ENCODE peak calls at places on chromosome 4, in eight cellular contexts. A is AG10803, S is fibroblast of the aortic adventitia, E is HepG2, C is nephron progenitor cell, P is right lobe of liver, N is fibroblast of lung, U is AG04450. T is an unnamed sample.

GRCh38 chr4:113497154-113497553 is 264.4 kb downstream of the CAMK2D start:
- DNase-seq in N (peak; percentile 47), C (no peak), U (no peak), S (peak; percentile 72), A (no peak), P (no peak), E (no peak), T (no peak)

GRCh38 chr4:20577702-20578101 is 122.6 kb upstream of the PACRGL start:
- DNase-seq in A (no peak), C (no peak), N (no peak), E (no peak), U (no peak), S (no peak), P (no peak), T (no peak)

GRCh38 chr4:14269824-14270223 is 642.3 kb upstream of the BOD1L1 start:
- DNase-seq in A (no peak), U (no peak), E (no peak), S (no peak), P (no peak), C (no peak), N (no peak), T (no peak)

GRCh38 chr4:95798727-95799126 is 41.2 kb upstream of the PDHA2 start:
- DNase-seq in A (no peak), U (no peak), E (no peak), S (no peak), N (no peak), C (no peak), P (no peak), T (no peak)

GRCh38 chr4:130359537-130359936 is 1263.6 kb downstream of the C4orf33 start:
- DNase-seq in N (peak; percentile 9), A (peak; percentile 4), P (no peak), S (peak; percentile 69), E (peak; percentile 1), C (no peak), U (no peak), T (no peak)

GRCh38 chr4:80295841-80296240 is 29.4 kb downstream of the FGF5 start:
- DNase-seq in C (no peak), S (peak; percentile 40), E (no peak), P (no peak), A (no peak), N (peak; percentile 68), U (no peak), T (no peak)

GRCh38 chr4:93659629-93660028 is 168.9 kb upstream of the ATOH1 start:
- DNase-seq in E (no peak), A (no peak), U (no peak), S (no peak), C (no peak), P (no peak), N (no peak), T (no peak)

GRCh38 chr4:182177166-182177565 is 66.0 kb upstream of the TENM3 start:
- DNase-seq in S (no peak), E (no peak), C (no peak), U (no peak), P (no peak), N (no peak), A (peak; percentile 12), T (no peak)

GRCh38 chr4:7960790-7961655 is 21.4 kb upstream of the AFAP1 start:
- DNase-seq in P (no peak), C (no peak), A (peak; percentile 99), N (peak; percentile 100), U (peak; percentile 99), S (peak; percentile 100), E (no peak), T (no peak)

GRCh38 chr4:179536694-179537093 is 2094.5 kb upstream of the AGA start:
- DNase-seq in U (no peak), S (no peak), E (no peak), C (no peak), A (no peak), P (no peak), N (no peak), T (no peak)

GRCh38 chr4:86450861-86451260 is 91.0 kb upstream of the MAPK10 start:
- DNase-seq in E (no peak), U (no peak), C (no peak), N (no peak), S (no peak), P (no peak), A (no peak), T (no peak)

GRCh38 chr4:876780-877179 is 50.9 kb upstream of the CPLX1 start:
- DNase-seq in N (no peak), E (no peak), C (peak; percentile 41), A (no peak), S (no peak), P (no peak), U (no peak), T (peak; percentile 36)
- TF ChIP-seq CTCF in N (no peak), E (peak; percentile 43), C (peak; percentile 27), A (no peak), S (no peak), P (no peak), U (peak; percentile 21), T (peak; percentile 54)

GRCh38 chr4:155741546-155741945 is 17.3 kb upstream of the GUCY1B1 start:
- DNase-seq in N (no peak), A (no peak), P (no peak), U (no peak), C (no peak), E (no peak), S (no peak), T (no peak)

GRCh38 chr4:155748039-155748438 is 10.8 kb upstream of the GUCY1B1 start:
- DNase-seq in A (no peak), C (no peak), N (no peak), U (no peak), E (no peak), S (no peak), P (no peak), T (no peak)

GRCh38 chr4:155745984-155746383 is 12.8 kb upstream of the GUCY1B1 start:
- DNase-seq in E (no peak), N (peak; percentile 66), U (no peak), P (no peak), C (no peak), A (peak; percentile 58), S (peak; percentile 44), T (no peak)

GRCh38 chr4:155738548-155738947 is 20.3 kb upstream of the GUCY1B1 start:
- DNase-seq in N (peak; percentile 54), E (no peak), P (no peak), A (peak; percentile 83), S (peak; percentile 18), C (no peak), U (peak; percentile 68), T (no peak)

GRCh38 chr4:155742310-155743015 is 16.4 kb upstream of the GUCY1B1 start:
- DNase-seq in A (no peak), P (no peak), C (no peak), E (no peak), S (no peak), U (no peak), N (no peak), T (no peak)
- TF ChIP-seq CTCF in A (no peak), P (no peak), C (no peak), E (no peak), S (no peak), U (peak; percentile 43), N (no peak), T (peak; percentile 40)

DNA sequence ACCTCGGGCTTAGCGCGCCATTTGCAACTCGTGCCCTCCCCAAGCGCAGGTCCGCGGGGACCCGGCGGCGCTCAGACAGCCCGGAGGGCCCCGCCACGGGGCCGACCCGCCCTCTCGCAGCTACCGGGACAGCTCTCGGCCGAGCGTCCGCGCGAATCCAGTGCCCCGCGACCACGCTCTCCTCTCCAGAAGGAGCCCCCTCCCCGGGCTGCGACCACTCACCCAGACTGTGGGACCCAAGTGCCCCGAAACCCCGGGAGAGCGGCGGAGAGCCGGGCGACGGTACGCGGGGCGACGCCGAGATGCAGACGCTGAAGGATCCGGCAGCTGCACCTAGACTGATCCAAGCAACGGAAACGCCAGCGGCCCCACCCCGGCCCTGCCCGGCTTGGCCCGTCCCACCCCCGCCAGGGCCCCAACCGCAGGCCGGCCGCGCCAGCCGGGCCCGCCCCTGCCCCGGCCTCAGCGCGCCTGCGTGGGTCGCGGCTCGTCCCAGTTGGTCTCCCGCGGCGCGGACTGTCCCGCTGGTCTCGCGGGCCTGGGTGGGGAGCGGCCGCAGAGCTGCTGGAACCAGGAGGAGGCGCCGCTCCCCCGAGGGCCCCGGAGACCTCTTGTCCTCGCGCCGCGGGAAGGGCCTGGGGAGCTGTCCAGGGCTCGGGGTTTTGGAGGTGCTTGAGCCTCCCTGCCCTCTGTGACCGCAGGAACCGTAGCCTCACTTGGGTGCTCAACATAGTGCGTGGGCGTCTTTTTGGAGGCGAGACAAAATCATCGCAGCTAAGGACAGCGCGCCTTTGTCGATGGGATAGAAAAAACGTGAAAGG is at the start of gene ANXA5:
- DNase-seq in C (peak; percentile 88), S (peak; percentile 85), P (peak; percentile 93), A (peak; percentile 92), N (peak; percentile 87), U (peak; percentile 72), E (peak; percentile 63), T (peak; percentile 88)
- TF ChIP-seq CTCF in C (no peak), S (peak; percentile 37), P (peak; percentile 30), A (peak; percentile 23), N (peak; percentile 40), U (peak; percentile 53), E (peak; percentile 51), T (no peak)

GRCh38 chr4:3807311-3807710 is 41.1 kb downstream of the ADRA2C start:
- DNase-seq in E (no peak), P (no peak), S (no peak), U (no peak), C (no peak), A (no peak), N (no peak), T (no peak)
- TF ChIP-seq CTCF in E (no peak), P (no peak), S (no peak), U (no peak), C (no peak), A (no peak), N (no peak), T (no peak)

GRCh38 chr4:164383187-164384181 is 370.4 kb upstream of the SMIM31 start:
- DNase-seq in A (no peak), S (peak; percentile 3), C (peak; percentile 69), P (peak; percentile 15), N (peak; percentile 72), E (no peak), U (no peak), T (peak; percentile 47)
- TF ChIP-seq CTCF in A (no peak), S (no peak), C (no peak), P (no peak), N (peak; percentile 4), E (no peak), U (no peak), T (peak; percentile 40)

GRCh38 chr4:18039113-18039512 is 17.6 kb upstream of the LCORL start:
- DNase-seq in P (no peak), S (no peak), N (no peak), U (no peak), C (no peak), E (no peak), A (no peak), T (no peak)
- TF ChIP-seq CTCF in P (no peak), S (no peak), N (no peak), U (no peak), C (no peak), E (no peak), A (no peak), T (no peak)